ENCODE peak calls at places on chromosome 12, in four cellular contexts. One of them, this sample, is unnamed.

GRCh38 chr12:132488127-132489077 is 1.5 kb upstream of the FBRSL1 start:
- DNase-seq in GM12878: no peak
- DNase-seq in HepG2: no peak
- DNase-seq in K562: peak
- DNase-seq in this sample: no peak

GRCh38 chr12:65466906-65467305 is 188.4 kb downstream of the MSRB3 start:
- DNase-seq in K562: no peak
- DNase-seq in HepG2: no peak
- DNase-seq in GM12878: no peak
- DNase-seq in this sample: no peak

GRCh38 chr12:108468149-108468968 is 46.7 kb upstream of the FICD start:
- DNase-seq in HepG2: peak
- DNase-seq in GM12878: no peak
- DNase-seq in K562: peak
- DNase-seq in this sample: no peak

GRCh38 chr12:107903377-107904061 is 129.0 kb downstream of the ASCL4 start:
- DNase-seq in K562: peak
- DNase-seq in HepG2: no peak
- DNase-seq in GM12878: peak
- DNase-seq in this sample: peak

GRCh38 chr12:124646385-124647230 is 79.2 kb upstream of the NCOR2 start:
- DNase-seq in HepG2: no peak
- DNase-seq in GM12878: peak
- DNase-seq in K562: no peak
- DNase-seq in this sample: no peak

GRCh38 chr12:46825526-46826414 is at the start of gene SLC38A4:
- DNase-seq in K562: peak
- DNase-seq in HepG2: peak
- DNase-seq in GM12878: no peak
- DNase-seq in this sample: peak

GRCh38 chr12:69645031-69645430 is 34.3 kb upstream of the LRRC10 start:
- DNase-seq in GM12878: no peak
- DNase-seq in HepG2: no peak
- DNase-seq in K562: no peak
- DNase-seq in this sample: no peak

GRCh38 chr12:86137936-86138335 is 118.3 kb downstream of the MGAT4C start:
- DNase-seq in GM12878: no peak
- DNase-seq in HepG2: no peak
- DNase-seq in K562: no peak
- DNase-seq in this sample: no peak

GRCh38 chr12:82034769-82035168 is 275.6 kb upstream of the PPFIA2 start:
- DNase-seq in K562: no peak
- DNase-seq in HepG2: no peak
- DNase-seq in GM12878: no peak
- DNase-seq in this sample: no peak

GRCh38 chr12:105357162-105357691 is 26.7 kb downstream of the C12orf75 start:
- DNase-seq in GM12878: peak
- DNase-seq in K562: no peak
- DNase-seq in HepG2: no peak
- DNase-seq in this sample: no peak

GRCh38 chr12:14776236-14776959 is 26.9 kb downstream of the WBP11 start:
- DNase-seq in GM12878: no peak
- DNase-seq in HepG2: no peak
- DNase-seq in K562: no peak
- DNase-seq in this sample: no peak

GRCh38 chr12:87491089-87491488 is 538.1 kb downstream of the C12orf50 start:
- DNase-seq in K562: no peak
- DNase-seq in GM12878: no peak
- DNase-seq in HepG2: no peak
- DNase-seq in this sample: no peak

GRCh38 chr12:11672833-11673232 is 23.4 kb downstream of the ETV6 start:
- DNase-seq in GM12878: no peak
- DNase-seq in K562: no peak
- DNase-seq in HepG2: no peak
- DNase-seq in this sample: no peak

GRCh38 chr12:2960432-2960956 is 1.3 kb downstream of the TEAD4 start:
- DNase-seq in HepG2: peak
- DNase-seq in GM12878: no peak
- DNase-seq in K562: peak
- DNase-seq in this sample: no peak

GRCh38 chr12:67426067-67426466 is 156.9 kb downstream of the CAND1 start:
- DNase-seq in GM12878: no peak
- DNase-seq in HepG2: no peak
- DNase-seq in K562: no peak
- DNase-seq in this sample: no peak

GRCh38 chr12:71599213-71599612 is 64.4 kb downstream of the ZFC3H1 start:
- DNase-seq in GM12878: no peak
- DNase-seq in K562: no peak
- DNase-seq in HepG2: no peak
- DNase-seq in this sample: no peak

GRCh38 chr12:26651566-26652188 is 181.3 kb downstream of the ITPR2 start:
- DNase-seq in K562: peak
- DNase-seq in GM12878: peak
- DNase-seq in HepG2: peak
- DNase-seq in this sample: peak

GRCh38 chr12:32240833-32241232 is 134.2 kb downstream of the BICD1 start:
- DNase-seq in GM12878: no peak
- DNase-seq in K562: no peak
- DNase-seq in HepG2: no peak
- DNase-seq in this sample: no peak

GRCh38 chr12:112116232-112117060 is 7.9 kb upstream of the NAA25 start:
- DNase-seq in K562: peak
- DNase-seq in GM12878: no peak
- DNase-seq in HepG2: peak
- DNase-seq in this sample: peak

GRCh38 chr12:6141048-6141447 is 16.6 kb upstream of the VWF start:
- DNase-seq in GM12878: no peak
- DNase-seq in K562: no peak
- DNase-seq in HepG2: no peak
- DNase-seq in this sample: no peak

GRCh38 chr12:122458105-122459035 is 35.9 kb upstream of the CLIP1 start:
- DNase-seq in GM12878: no peak
- DNase-seq in HepG2: peak
- DNase-seq in K562: no peak
- DNase-seq in this sample: no peak

GRCh38 chr12:76688001-76688400 is 75.9 kb upstream of the ZDHHC17 start:
- DNase-seq in K562: no peak
- DNase-seq in HepG2: no peak
- DNase-seq in GM12878: no peak
- DNase-seq in this sample: no peak

GRCh38 chr12:112716099-112717093 is 75.2 kb upstream of the RPH3A start:
- DNase-seq in GM12878: no peak
- DNase-seq in HepG2: no peak
- DNase-seq in K562: peak
- DNase-seq in this sample: peak

GRCh38 chr12:19648173-19648572 is 208.9 kb downstream of the AEBP2 start:
- DNase-seq in HepG2: no peak
- DNase-seq in K562: no peak
- DNase-seq in GM12878: no peak
- DNase-seq in this sample: no peak
- TF ChIP-seq SP1 in HepG2: no peak
- TF ChIP-seq SP1 in K562: no peak
- TF ChIP-seq SP1 in GM12878: no peak
- TF ChIP-seq SP1 in this sample: no peak

DNA sequence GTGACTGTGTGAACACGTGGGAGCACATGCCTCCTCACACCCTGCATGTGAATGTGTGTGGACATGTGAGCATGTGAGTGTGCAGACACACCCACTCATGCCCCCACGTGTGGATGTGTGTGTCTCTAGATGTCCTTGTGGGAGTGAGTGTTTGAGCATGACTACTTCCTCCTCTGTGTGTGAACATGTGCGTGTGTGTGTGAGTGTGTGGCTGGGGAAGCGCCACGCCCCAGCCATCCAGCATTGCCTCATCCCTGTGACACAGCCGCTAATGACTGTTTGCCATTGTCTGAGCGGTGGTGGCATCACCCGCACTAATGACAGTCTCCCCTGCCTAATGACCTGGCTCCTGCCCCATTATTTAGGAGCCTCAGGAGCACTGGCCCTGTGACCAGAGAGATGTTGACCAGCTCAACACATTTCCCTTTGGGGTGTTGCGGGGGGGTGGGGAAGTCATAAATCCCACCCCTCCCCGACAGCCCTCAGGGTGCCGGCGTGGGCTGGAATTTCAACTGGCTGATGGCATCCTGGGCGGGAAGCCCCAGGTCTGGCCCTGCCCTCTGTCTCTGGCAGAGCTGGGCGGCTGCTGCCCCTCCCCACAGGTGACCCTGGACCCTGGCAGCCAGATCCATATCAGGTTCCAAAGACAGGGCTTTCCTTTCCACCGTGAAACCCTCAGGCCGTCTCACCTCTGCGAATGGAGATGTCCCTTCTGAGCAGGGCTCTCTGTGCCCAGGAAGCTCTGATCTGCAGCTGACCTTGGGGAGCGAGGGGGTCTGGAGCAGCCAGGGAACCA is 11.5 kb upstream of the KRT80 start:
- DNase-seq in HepG2: peak
- DNase-seq in K562: peak
- DNase-seq in GM12878: no peak
- DNase-seq in this sample: peak
- TF ChIP-seq TCF7 in HepG2: no peak
- TF ChIP-seq TCF7 in K562: no peak
- TF ChIP-seq TCF7 in GM12878: no peak
- TF ChIP-seq TCF7 in this sample: no peak

GRCh38 chr12:77888611-77889010 is 57.9 kb downstream of the NAV3 start:
- DNase-seq in K562: no peak
- DNase-seq in HepG2: peak
- DNase-seq in GM12878: no peak
- DNase-seq in this sample: no peak
- TF ChIP-seq SP1 in K562: no peak
- TF ChIP-seq SP1 in HepG2: no peak
- TF ChIP-seq SP1 in GM12878: no peak
- TF ChIP-seq SP1 in this sample: no peak

GRCh38 chr12:88897723-88898122 is 317.5 kb upstream of the KITLG start:
- DNase-seq in K562: no peak
- DNase-seq in GM12878: no peak
- DNase-seq in HepG2: no peak
- DNase-seq in this sample: no peak

GRCh38 chr12:88893801-88894200 is 313.5 kb upstream of the KITLG start:
- DNase-seq in K562: no peak
- DNase-seq in GM12878: no peak
- DNase-seq in HepG2: no peak
- DNase-seq in this sample: no peak

GRCh38 chr12:88895634-88896033 is 315.4 kb upstream of the KITLG start:
- DNase-seq in K562: no peak
- DNase-seq in GM12878: no peak
- DNase-seq in HepG2: no peak
- DNase-seq in this sample: no peak

GRCh38 chr12:88896958-88897357 is 316.7 kb upstream of the KITLG start:
- DNase-seq in HepG2: no peak
- DNase-seq in K562: no peak
- DNase-seq in GM12878: no peak
- DNase-seq in this sample: no peak
- TF ChIP-seq TCF7 in HepG2: no peak
- TF ChIP-seq TCF7 in K562: no peak
- TF ChIP-seq TCF7 in GM12878: no peak
- TF ChIP-seq TCF7 in this sample: no peak

GRCh38 chr12:57215668-57216013 is 953 bp upstream of the NXPH4 start:
- DNase-seq in GM12878: no peak
- DNase-seq in K562: no peak
- DNase-seq in HepG2: no peak
- DNase-seq in this sample: no peak
- TF ChIP-seq SP1 in GM12878: no peak
- TF ChIP-seq SP1 in K562: no peak
- TF ChIP-seq SP1 in HepG2: no peak
- TF ChIP-seq SP1 in this sample: no peak

This sample was measured in WTC11.